ENCODE peak calls at places on chromosomes 4 and X, in four cellular contexts. W is M059J, D is uterus, Q is NCI-H510A treated with DMSO at 0.1 percent for 48 hours. R is an unnamed sample.

GRCh38 chrX:122303761-122304160 is 880.3 kb upstream of the GRIA3 start:
- DNase-seq in Q (no peak), D (no peak), W (no peak), R (no peak)

GRCh38 chr4:157014621-157015591 is 43.3 kb upstream of the PDGFC start:
- DNase-seq in Q (no peak), D (no peak), W (peak), R (no peak)

GRCh38 chr4:118682928-118683327 is 2.3 kb upstream of the METTL14 start:
- DNase-seq in D (no peak), W (peak), Q (no peak), R (no peak)

GRCh38 chr4:40066651-40067050 is 10.0 kb downstream of the N4BP2 start:
- DNase-seq in W (no peak), Q (no peak), D (no peak), R (no peak)

GRCh38 chr4:74125072-74125471 is 26.1 kb upstream of the CXCL2 start:
- DNase-seq in Q (no peak), D (no peak), W (no peak), R (no peak)

GRCh38 chr4:996994-997374 is 3.8 kb upstream of the SLC26A1 start:
- DNase-seq in Q (no peak), W (no peak), D (no peak), R (no peak)

GRCh38 chr4:47652092-47652491 is 167.0 kb downstream of the ATP10D start:
- DNase-seq in Q (no peak), D (no peak), W (no peak), R (no peak)

GRCh38 chr4:103204114-103204513 is 6.0 kb upstream of the CENPE start:
- DNase-seq in W (peak), Q (no peak), D (no peak), R (no peak)

GRCh38 chrX:140509468-140510305 is 4.8 kb upstream of the SOX3 start:
- DNase-seq in W (no peak), D (no peak), Q (no peak), R (no peak)

GRCh38 chr4:94455081-94455480 is 3.3 kb downstream of the PDLIM5 start:
- DNase-seq in Q (no peak), D (peak), W (peak), R (peak)

GRCh38 chr4:155541716-155542115 is 124.9 kb upstream of the GUCY1A1 start:
- DNase-seq in W (peak), Q (no peak), D (no peak), R (no peak)

GRCh38 chrX:103002576-103002975 is 61.4 kb downstream of the BEX1 start:
- DNase-seq in W (no peak), Q (no peak), D (no peak), R (no peak)

GRCh38 chrX:31499120-31499519 is 427.3 kb upstream of the FTHL17 start:
- DNase-seq in W (peak), Q (no peak), D (no peak), R (no peak)

GRCh38 chr4:161320377-161320776 is 843.4 kb downstream of the FSTL5 start:
- DNase-seq in W (peak), Q (peak), D (no peak), R (no peak)

GRCh38 chr4:61385302-61385701 is 185.2 kb downstream of the ADGRL3 start:
- DNase-seq in Q (no peak), W (no peak), D (no peak), R (no peak)

GRCh38 chr4:11743961-11744360 is 315.3 kb upstream of the HS3ST1 start:
- DNase-seq in D (no peak), W (no peak), Q (no peak), R (no peak)

GRCh38 chr4:156475322-156475721 is 496.3 kb downstream of the PDGFC start:
- DNase-seq in Q (peak), D (no peak), W (peak), R (no peak)

GRCh38 chrX:153775631-153776595 is 4.9 kb upstream of the SRPK3 start:
- DNase-seq in Q (no peak), W (no peak), D (no peak), R (no peak)

GRCh38 chrX:101450052-101450451 is 35.2 kb upstream of the ARMCX4 start:
- DNase-seq in D (no peak), Q (no peak), W (no peak), R (no peak)

GRCh38 chr4:21778702-21779101 is 169.9 kb downstream of the KCNIP4 start:
- DNase-seq in Q (no peak), W (no peak), D (no peak), R (no peak)

GRCh38 chrX:10485331-10485730 is 135.1 kb downstream of the MID1 start:
- DNase-seq in Q (no peak), W (no peak), D (no peak), R (no peak)

GRCh38 chr4:23567338-23567737 is 322.5 kb downstream of the PPARGC1A start:
- DNase-seq in Q (no peak), W (no peak), D (no peak), R (no peak)